ENCODE peak calls at places on chromosomes 2 and 18, in five cellular contexts. F, H, R, Y and W are unnamed samples.

GRCh38 chr2:949894-950626 is 589 bp upstream of the SNTG2 start:
- DNase-seq in H (no peak), F (no peak), Y (no peak), R (no peak), W (no peak)

GRCh38 chr18:54939375-54939917 is 19.8 kb downstream of the CCDC68 start:
- DNase-seq in Y (no peak), F (peak; percentile 33), H (no peak), R (no peak), W (no peak)

GRCh38 chr2:120852200-120852815 is 116.6 kb downstream of the GLI2 start:
- DNase-seq in H (no peak), Y (no peak), F (no peak), R (no peak), W (no peak)

GRCh38 chr2:179938026-179938425 is 69.1 kb downstream of the CWC22 start:
- DNase-seq in F (no peak), H (no peak), R (no peak), Y (no peak), W (no peak)

GRCh38 chr2:182894174-182894573 is 27.7 kb upstream of the FRZB start:
- DNase-seq in Y (no peak), R (no peak), H (no peak), F (no peak), W (no peak)

GRCh38 chr2:9627310-9627709 is 3.5 kb downstream of the YWHAQ start:
- DNase-seq in F (no peak), H (no peak), R (no peak), Y (no peak), W (no peak)

GRCh38 chr18:12745095-12745820 is 42.4 kb downstream of the PSMG2 start:
- DNase-seq in F (no peak), Y (no peak), R (no peak), H (no peak), W (no peak)

GRCh38 chr2:108918156-108918845 is 70.7 kb downstream of the EDAR start:
- DNase-seq in F (no peak), R (no peak), Y (no peak), H (no peak), W (no peak)

GRCh38 chr18:41618135-41618534 is 336.9 kb upstream of the PIK3C3 start:
- DNase-seq in F (no peak), R (no peak), Y (no peak), H (no peak), W (no peak)

GRCh38 chr18:34710430-34711386 is 610 bp downstream of the DTNA start:
- DNase-seq in Y (no peak), H (no peak), F (no peak), R (no peak), W (no peak)

DNA sequence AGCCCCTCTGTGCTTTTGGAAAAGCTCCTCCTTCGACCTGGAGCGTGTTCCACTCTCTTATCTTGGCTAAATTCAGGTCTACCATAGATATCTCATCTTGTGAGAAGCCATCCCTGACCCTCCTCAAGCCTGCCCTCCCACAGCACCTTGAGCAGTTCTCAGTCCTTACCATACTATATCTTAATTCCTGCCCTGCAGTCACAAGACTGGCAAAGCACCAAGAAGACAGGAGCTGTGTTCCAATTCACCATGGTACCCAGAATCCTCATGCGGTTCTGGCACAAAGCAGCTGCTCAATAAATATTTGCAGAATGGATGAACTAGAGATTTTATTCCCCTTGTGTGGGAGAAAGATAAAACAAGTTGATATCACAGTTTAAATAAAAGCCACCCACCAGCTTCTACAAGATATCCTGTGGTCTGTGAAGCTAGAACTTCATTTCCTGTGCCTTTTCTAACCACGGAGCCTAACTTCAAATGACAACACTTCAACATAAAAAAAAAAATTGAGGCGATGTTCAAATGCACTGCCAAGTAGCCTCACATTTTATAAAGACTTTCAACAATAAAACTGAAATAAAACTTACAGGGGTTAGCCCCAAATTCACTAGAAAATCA is 19.5 kb downstream of the MARCHF4 start:
- DNase-seq in Y (no peak), F (no peak), H (no peak), R (no peak), W (no peak)
- H3K4me3 ChIP-seq in Y (no peak overlapping the region), F (no peak overlapping the region), H (no peak overlapping the region), R (no peak overlapping the region), W (no peak overlapping the region)

GRCh38 chr2:233928594-233929351 is 11.6 kb downstream of the TRPM8 start:
- DNase-seq in Y (peak; percentile 27), F (peak; percentile 20), R (no peak), H (no peak), W (no peak)
- TF ChIP-seq ATF3 in Y (no peak), F (no peak), R (no peak), H (no peak), W (no peak)

GRCh38 chr18:78418379-78418778 is 561.2 kb upstream of the SALL3 start:
- DNase-seq in F (no peak), R (no peak), H (no peak), Y (no peak), W (no peak)
- H3K4me3 ChIP-seq in F (no peak overlapping the region), R (no peak overlapping the region), H (no peak overlapping the region), Y (no peak overlapping the region), W (no peak overlapping the region)

GRCh38 chr2:176488446-176488845 is 219.2 kb downstream of the MTX2 start:
- DNase-seq in R (no peak), H (no peak), Y (no peak), F (no peak), W (no peak)
- TF ChIP-seq ATF3 in R (no peak), H (no peak), Y (no peak), F (no peak), W (no peak)